ENCODE peak calls at places on chromosomes 3 and 15, in seven cellular contexts. M, S, T, X, G, Z and P are unnamed samples.

GRCh38 chr3:126550488-126551051 is 8.2 kb downstream of the C3orf22 start:
- DNase-seq in T (no peak), X (no peak), Z (no peak), S (peak; percentile 10), G (peak; percentile 23), M (peak; percentile 24), P (no peak)

GRCh38 chr15:25057574-25057973 is 102.8 kb downstream of the SNRPN start:
- DNase-seq in M (peak; percentile 12), T (no peak), G (no peak), Z (no peak), X (no peak), S (peak; percentile 4), P (no peak)

GRCh38 chr3:89947357-89947954 is 840.0 kb downstream of the EPHA3 start:
- DNase-seq in S (no peak), X (no peak), G (no peak), M (peak; percentile 35), Z (no peak), T (no peak), P (no peak)

GRCh38 chr3:56453027-56453426 is 15.2 kb downstream of the ERC2 start:
- DNase-seq in M (no peak), Z (peak; percentile 4), S (no peak), X (no peak), T (no peak), G (no peak), P (no peak)

GRCh38 chr3:100443690-100444089 is 42.4 kb downstream of the LNP1 start:
- DNase-seq in T (no peak), M (no peak), G (no peak), Z (no peak), X (no peak), S (no peak), P (no peak)

GRCh38 chr3:66104535-66104934 is 65.8 kb upstream of the MAGI1 start:
- DNase-seq in G (no peak), X (no peak), Z (no peak), T (no peak), S (no peak), M (no peak), P (no peak)

GRCh38 chr3:134388292-134388691 is 14.0 kb upstream of the AMOTL2 start:
- DNase-seq in M (no peak), S (no peak), Z (no peak), T (no peak), X (no peak), G (no peak), P (no peak)

GRCh38 chr3:18369561-18370185 is 55.5 kb downstream of the SATB1 start:
- DNase-seq in Z (no peak), M (no peak), S (no peak), X (no peak), G (no peak), T (no peak), P (no peak)

GRCh38 chr3:171385086-171385485 is 75.1 kb downstream of the TNIK start:
- DNase-seq in Z (no peak), X (no peak), S (no peak), M (no peak), T (no peak), G (no peak), P (no peak)

GRCh38 chr3:115800489-115801080 is 177.3 kb downstream of the GAP43 start:
- DNase-seq in T (peak; percentile 82), S (no peak), X (no peak), Z (peak; percentile 76), M (no peak), G (no peak), P (no peak)

GRCh38 chr15:98735895-98736617 is 87.7 kb downstream of the IGF1R start:
- DNase-seq in G (no peak), M (no peak), Z (no peak), S (no peak), X (no peak), T (no peak), P (no peak)

GRCh38 chr3:190041333-190042041 is 79.2 kb downstream of the P3H2 start:
- DNase-seq in X (peak; percentile 15), G (no peak), T (no peak), S (no peak), Z (no peak), M (peak; percentile 60), P (no peak)

GRCh38 chr3:42473083-42473932 is 29.1 kb upstream of the VIPR1 start:
- DNase-seq in X (no peak), M (no peak), Z (no peak), G (no peak), T (peak; percentile 2), S (no peak), P (no peak)

GRCh38 chr3:38738630-38739395 is 77.2 kb downstream of the SCN10A start:
- DNase-seq in S (no peak), Z (peak; percentile 42), M (peak; percentile 92), T (no peak), G (no peak), X (no peak), P (no peak)

GRCh38 chr3:180417241-180417640 is 184.7 kb upstream of the TTC14 start:
- DNase-seq in G (no peak), Z (no peak), S (no peak), X (no peak), M (no peak), T (no peak), P (no peak)

GRCh38 chr3:54342676-54343075 is 220.3 kb downstream of the CACNA2D3 start:
- DNase-seq in T (no peak), X (no peak), G (peak; percentile 46), Z (no peak), S (no peak), M (no peak), P (no peak)

GRCh38 chr3:49841126-49841525 is 15.2 kb downstream of the TRAIP start:
- DNase-seq in G (no peak), Z (peak; percentile 31), M (peak; percentile 68), X (no peak), T (no peak), S (no peak), P (no peak)

DNA sequence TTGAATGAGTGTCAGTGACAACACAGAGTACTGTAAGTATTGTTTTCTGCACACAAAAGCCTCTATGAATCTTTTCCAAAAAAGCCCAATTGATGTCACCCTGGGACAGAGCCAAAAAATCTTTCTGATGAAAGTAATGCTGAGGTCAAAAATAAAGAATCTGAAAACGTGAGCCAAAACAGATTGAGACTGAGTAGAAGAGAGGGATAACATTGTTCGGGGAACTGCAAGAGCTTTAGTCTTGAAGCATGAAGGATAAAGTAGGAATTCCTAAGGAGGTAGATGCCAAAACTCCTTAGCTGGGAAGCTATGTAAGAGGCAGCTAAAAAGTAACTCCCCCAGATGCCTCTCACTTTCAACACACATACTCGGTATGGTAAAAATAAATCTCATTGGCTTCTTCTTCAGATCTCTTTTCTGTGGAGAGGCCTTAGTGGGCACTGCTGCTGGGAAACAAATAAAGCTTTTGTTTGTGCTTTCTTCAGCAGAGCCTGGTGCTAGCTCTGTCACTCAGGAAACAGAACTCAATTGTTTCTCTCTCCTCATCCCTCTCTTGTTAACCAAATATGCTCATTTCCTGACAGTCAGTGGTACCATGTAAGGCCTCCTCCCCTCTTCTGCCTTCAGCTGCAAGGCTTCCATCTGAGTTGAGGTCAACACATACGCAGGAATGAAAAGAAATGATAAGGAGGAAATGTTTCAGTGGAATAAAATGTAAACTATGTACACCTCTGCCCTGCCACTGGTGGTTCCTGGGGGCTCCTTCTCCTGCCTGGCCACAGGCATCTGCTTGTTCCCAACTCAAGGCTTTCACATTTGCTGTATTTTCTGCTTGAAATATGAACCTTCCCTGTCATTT is 58.1 kb downstream of the CD200 start:
- DNase-seq in X (peak; percentile 94), G (peak; percentile 53), Z (no peak), M (peak; percentile 68), T (peak; percentile 99), S (no peak), P (peak; percentile 71)
- H3K27ac ChIP-seq in X (peak overlapping the region; percentile 99), G (peak overlapping the region; percentile 14), Z (no peak overlapping the region), M (peak overlapping the region; percentile 75), T (peak overlapping the region; percentile 93), S (peak overlapping the region; percentile 98), P (peak overlapping the region; percentile 89)

GRCh38 chr3:41222012-41222411 is 22.7 kb downstream of the CTNNB1 start:
- DNase-seq in T (no peak), M (no peak), S (no peak), X (no peak), G (no peak), Z (no peak), P (no peak)
- H3K27ac ChIP-seq in T (no peak overlapping the region), M (no peak overlapping the region), S (no peak overlapping the region), X (no peak overlapping the region), G (no peak overlapping the region), Z (no peak overlapping the region), P (no peak overlapping the region)

GRCh38 chr15:74893627-74894026 is 3.8 kb downstream of the MPI start:
- DNase-seq in Z (no peak), M (no peak), G (no peak), S (no peak), X (no peak), T (no peak), P (no peak)

GRCh38 chr15:74892931-74893330 is 3.1 kb downstream of the MPI start:
- DNase-seq in T (no peak), M (no peak), Z (no peak), S (no peak), G (no peak), X (no peak), P (no peak)

GRCh38 chr15:74891469-74891868 is 1.6 kb downstream of the MPI start:
- DNase-seq in Z (no peak), T (no peak), M (no peak), G (no peak), X (no peak), S (no peak), P (no peak)

GRCh38 chr15:74889882-74890768 is at the start of gene MPI:
- DNase-seq in G (peak; percentile 89), M (peak; percentile 89), T (peak; percentile 61), X (peak; percentile 30), S (peak; percentile 81), Z (peak; percentile 80), P (peak; percentile 80)

GRCh38 chr15:74892313-74892712 is 2.5 kb downstream of the MPI start:
- DNase-seq in X (no peak), S (no peak), G (no peak), Z (no peak), T (no peak), M (no peak), P (no peak)
- H3K27ac ChIP-seq in X (no peak overlapping the region), S (no peak overlapping the region), G (no peak overlapping the region), Z (no peak overlapping the region), T (no peak overlapping the region), M (no peak overlapping the region), P (no peak overlapping the region)

GRCh38 chr3:151232991-151233390 is 30.0 kb upstream of the GPR171 start:
- DNase-seq in Z (no peak), T (no peak), G (no peak), M (no peak), S (no peak), X (no peak), P (no peak)

GRCh38 chr3:151234825-151235224 is 31.8 kb upstream of the GPR171 start:
- DNase-seq in M (no peak), S (no peak), T (no peak), X (no peak), G (no peak), Z (no peak), P (no peak)

GRCh38 chr3:151230644-151231043 is 27.6 kb upstream of the GPR171 start:
- DNase-seq in M (no peak), S (no peak), G (no peak), Z (no peak), X (no peak), T (no peak), P (no peak)

DNA sequence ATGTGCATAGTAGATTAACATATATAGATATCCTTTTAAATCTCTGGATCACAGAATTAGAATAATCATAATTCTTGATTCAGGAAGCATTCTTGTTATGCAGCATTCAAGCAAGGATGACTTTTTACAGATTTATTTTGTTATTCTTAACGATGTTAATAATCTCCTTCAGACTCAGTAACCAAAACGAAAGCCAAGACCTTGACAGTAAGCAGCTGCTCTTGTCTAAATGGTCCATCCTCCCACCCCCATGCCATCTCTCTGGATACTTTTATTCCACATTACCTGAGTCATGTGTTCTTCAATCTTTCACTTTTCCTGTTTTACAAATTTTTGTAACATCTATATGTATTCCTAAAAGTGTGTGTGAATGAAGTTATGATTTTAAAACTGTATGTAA is 33.3 kb upstream of the GPR171 start:
- DNase-seq in X (no peak), G (no peak), Z (no peak), S (no peak), M (no peak), T (no peak), P (no peak)
- H3K27ac ChIP-seq in X (no peak overlapping the region), G (no peak overlapping the region), Z (no peak overlapping the region), S (peak overlapping the region; percentile 28), M (no peak overlapping the region), T (no peak overlapping the region), P (no peak overlapping the region)